ENCODE peak calls at places on chromosomes 5 and 9, in eight cellular contexts. One of them, this sample, is unnamed. For H3K4me1, the result is how much of the 10 kb centered on the place peaks cover.

GRCh38 chr5:170861855-170862766 is at the start of gene RANBP17:
- DNase-seq in astrocyte: peak
- DNase-seq in A549: peak
- DNase-seq in mucosa of descending colon: peak
- DNase-seq in cardiac muscle cell: peak
- DNase-seq in lower lobe of right lung: peak
- DNase-seq in neural progenitor cell: peak
- DNase-seq in psoas muscle: peak
- DNase-seq in this sample: peak

GRCh38 chr9:109852561-109852960 is 72.6 kb downstream of the PALM2AKAP2 start:
- DNase-seq in astrocyte: peak
- DNase-seq in A549: no peak
- DNase-seq in mucosa of descending colon: no peak
- DNase-seq in cardiac muscle cell: peak
- DNase-seq in lower lobe of right lung: no peak
- DNase-seq in neural progenitor cell: no peak
- DNase-seq in psoas muscle: no peak
- DNase-seq in this sample: no peak

GRCh38 chr5:13245982-13246601 is 698.4 kb downstream of the DNAH5 start:
- DNase-seq in astrocyte: no peak
- DNase-seq in A549: no peak
- DNase-seq in mucosa of descending colon: no peak
- DNase-seq in cardiac muscle cell: no peak
- DNase-seq in lower lobe of right lung: no peak
- DNase-seq in neural progenitor cell: peak
- DNase-seq in psoas muscle: no peak
- DNase-seq in this sample: no peak

GRCh38 chr5:136808756-136809155 is 443.4 kb upstream of the TRPC7 start:
- DNase-seq in astrocyte: no peak
- DNase-seq in A549: no peak
- DNase-seq in mucosa of descending colon: no peak
- DNase-seq in cardiac muscle cell: no peak
- DNase-seq in lower lobe of right lung: no peak
- DNase-seq in neural progenitor cell: no peak
- DNase-seq in psoas muscle: no peak
- DNase-seq in this sample: no peak

GRCh38 chr5:77960305-77960704 is 184.2 kb upstream of the TBCA start:
- DNase-seq in astrocyte: no peak
- DNase-seq in A549: no peak
- DNase-seq in mucosa of descending colon: no peak
- DNase-seq in cardiac muscle cell: no peak
- DNase-seq in lower lobe of right lung: no peak
- DNase-seq in neural progenitor cell: no peak
- DNase-seq in psoas muscle: no peak
- DNase-seq in this sample: no peak

GRCh38 chr5:170087168-170087817 is 18.4 kb upstream of the FOXI1 start:
- DNase-seq in astrocyte: no peak
- DNase-seq in A549: no peak
- DNase-seq in mucosa of descending colon: no peak
- DNase-seq in cardiac muscle cell: no peak
- DNase-seq in lower lobe of right lung: no peak
- DNase-seq in neural progenitor cell: no peak
- DNase-seq in psoas muscle: no peak
- DNase-seq in this sample: no peak

GRCh38 chr9:93256878-93257807 is 73.2 kb downstream of the WNK2 start:
- DNase-seq in astrocyte: no peak
- DNase-seq in A549: no peak
- DNase-seq in mucosa of descending colon: no peak
- DNase-seq in cardiac muscle cell: no peak
- DNase-seq in lower lobe of right lung: peak
- DNase-seq in neural progenitor cell: no peak
- DNase-seq in psoas muscle: peak
- DNase-seq in this sample: no peak

GRCh38 chr9:121770415-121771273 is 119.2 kb downstream of the DAB2IP start:
- DNase-seq in astrocyte: peak
- DNase-seq in A549: no peak
- DNase-seq in mucosa of descending colon: peak
- DNase-seq in cardiac muscle cell: peak
- DNase-seq in lower lobe of right lung: peak
- DNase-seq in neural progenitor cell: no peak
- DNase-seq in psoas muscle: peak
- DNase-seq in this sample: no peak

GRCh38 chr9:81489048-81489447 is 200.3 kb downstream of the TLE1 start:
- DNase-seq in astrocyte: no peak
- DNase-seq in A549: no peak
- DNase-seq in mucosa of descending colon: no peak
- DNase-seq in cardiac muscle cell: peak
- DNase-seq in lower lobe of right lung: no peak
- DNase-seq in neural progenitor cell: no peak
- DNase-seq in psoas muscle: no peak
- DNase-seq in this sample: no peak

GRCh38 chr9:36530224-36530623 is 42.5 kb upstream of the MELK start:
- DNase-seq in astrocyte: no peak
- DNase-seq in A549: no peak
- DNase-seq in mucosa of descending colon: no peak
- DNase-seq in cardiac muscle cell: no peak
- DNase-seq in lower lobe of right lung: no peak
- DNase-seq in neural progenitor cell: no peak
- DNase-seq in psoas muscle: no peak
- DNase-seq in this sample: no peak

GRCh38 chr9:125829743-125830142 is 82.6 kb downstream of the PBX3 start:
- DNase-seq in astrocyte: no peak
- DNase-seq in A549: no peak
- DNase-seq in mucosa of descending colon: no peak
- DNase-seq in cardiac muscle cell: peak
- DNase-seq in lower lobe of right lung: no peak
- DNase-seq in neural progenitor cell: no peak
- DNase-seq in psoas muscle: no peak
- DNase-seq in this sample: no peak

GRCh38 chr9:88477300-88477751 is 57.7 kb upstream of the NXNL2 start:
- DNase-seq in astrocyte: peak
- DNase-seq in A549: no peak
- DNase-seq in mucosa of descending colon: no peak
- DNase-seq in cardiac muscle cell: peak
- DNase-seq in lower lobe of right lung: no peak
- DNase-seq in neural progenitor cell: no peak
- DNase-seq in psoas muscle: no peak
- DNase-seq in this sample: peak

GRCh38 chr5:33272288-33272687 is 168.5 kb upstream of the TARS1 start:
- DNase-seq in astrocyte: peak
- DNase-seq in A549: peak
- DNase-seq in mucosa of descending colon: no peak
- DNase-seq in cardiac muscle cell: peak
- DNase-seq in lower lobe of right lung: no peak
- DNase-seq in neural progenitor cell: no peak
- DNase-seq in psoas muscle: no peak
- DNase-seq in this sample: peak

GRCh38 chr5:82719368-82719767 is 357.8 kb downstream of the TMEM167A start:
- DNase-seq in astrocyte: peak
- DNase-seq in A549: no peak
- DNase-seq in mucosa of descending colon: no peak
- DNase-seq in cardiac muscle cell: peak
- DNase-seq in lower lobe of right lung: no peak
- DNase-seq in neural progenitor cell: peak
- DNase-seq in psoas muscle: no peak
- DNase-seq in this sample: no peak

GRCh38 chr5:68450245-68450852 is 234.8 kb downstream of the PIK3R1 start:
- DNase-seq in astrocyte: peak
- DNase-seq in A549: no peak
- DNase-seq in mucosa of descending colon: no peak
- DNase-seq in cardiac muscle cell: peak
- DNase-seq in lower lobe of right lung: no peak
- DNase-seq in neural progenitor cell: no peak
- DNase-seq in psoas muscle: no peak
- DNase-seq in this sample: peak

GRCh38 chr5:147805030-147805454 is 22.5 kb upstream of the JAKMIP2 start:
- DNase-seq in astrocyte: no peak
- DNase-seq in A549: no peak
- DNase-seq in mucosa of descending colon: peak
- DNase-seq in cardiac muscle cell: peak
- DNase-seq in lower lobe of right lung: peak
- DNase-seq in neural progenitor cell: no peak
- DNase-seq in psoas muscle: peak
- DNase-seq in this sample: no peak

GRCh38 chr9:88871669-88872068 is 119.6 kb upstream of the S1PR3 start:
- DNase-seq in astrocyte: no peak
- DNase-seq in A549: no peak
- DNase-seq in mucosa of descending colon: no peak
- DNase-seq in cardiac muscle cell: no peak
- DNase-seq in lower lobe of right lung: no peak
- DNase-seq in neural progenitor cell: no peak
- DNase-seq in psoas muscle: no peak
- DNase-seq in this sample: no peak

GRCh38 chr9:106717686-106718085 is 145.3 kb upstream of the ZNF462 start:
- DNase-seq in astrocyte: peak
- DNase-seq in A549: peak
- DNase-seq in mucosa of descending colon: no peak
- DNase-seq in cardiac muscle cell: peak
- DNase-seq in lower lobe of right lung: no peak
- DNase-seq in neural progenitor cell: no peak
- DNase-seq in psoas muscle: no peak
- DNase-seq in this sample: peak
- TF ChIP-seq CTCF in astrocyte: no peak
- TF ChIP-seq CTCF in A549: no peak
- TF ChIP-seq CTCF in mucosa of descending colon: no peak
- TF ChIP-seq CTCF in cardiac muscle cell: peak
- TF ChIP-seq CTCF in lower lobe of right lung: no peak
- TF ChIP-seq CTCF in neural progenitor cell: no peak
- TF ChIP-seq CTCF in psoas muscle: no peak
- TF ChIP-seq CTCF in this sample: peak

GRCh38 chr5:126801992-126802294 is 25.0 kb downstream of the LMNB1 start:
- DNase-seq in astrocyte: no peak
- DNase-seq in A549: peak
- DNase-seq in mucosa of descending colon: no peak
- DNase-seq in cardiac muscle cell: peak
- DNase-seq in lower lobe of right lung: no peak
- DNase-seq in neural progenitor cell: no peak
- DNase-seq in psoas muscle: no peak
- DNase-seq in this sample: peak
- H3K4me1 ChIP-seq in astrocyte: under half
- H3K4me1 ChIP-seq in A549: under half
- H3K4me1 ChIP-seq in mucosa of descending colon: under half
- H3K4me1 ChIP-seq in cardiac muscle cell: under half
- H3K4me1 ChIP-seq in lower lobe of right lung: under half
- H3K4me1 ChIP-seq in neural progenitor cell: under half
- H3K4me1 ChIP-seq in psoas muscle: under half
- H3K4me1 ChIP-seq in this sample: under half

GRCh38 chr5:167573274-167574127 is 717.9 kb upstream of the WWC1 start:
- DNase-seq in astrocyte: peak
- DNase-seq in A549: no peak
- DNase-seq in mucosa of descending colon: no peak
- DNase-seq in cardiac muscle cell: peak
- DNase-seq in lower lobe of right lung: no peak
- DNase-seq in neural progenitor cell: peak
- DNase-seq in psoas muscle: no peak
- DNase-seq in this sample: peak

GRCh38 chr5:167577616-167578015 is 713.8 kb upstream of the WWC1 start:
- DNase-seq in astrocyte: peak
- DNase-seq in A549: no peak
- DNase-seq in mucosa of descending colon: no peak
- DNase-seq in cardiac muscle cell: no peak
- DNase-seq in lower lobe of right lung: no peak
- DNase-seq in neural progenitor cell: no peak
- DNase-seq in psoas muscle: no peak
- DNase-seq in this sample: no peak

GRCh38 chr5:167576928-167577327 is 714.5 kb upstream of the WWC1 start:
- DNase-seq in astrocyte: no peak
- DNase-seq in A549: no peak
- DNase-seq in mucosa of descending colon: no peak
- DNase-seq in cardiac muscle cell: no peak
- DNase-seq in lower lobe of right lung: no peak
- DNase-seq in neural progenitor cell: no peak
- DNase-seq in psoas muscle: no peak
- DNase-seq in this sample: no peak

GRCh38 chr5:167574381-167574780 is 717.1 kb upstream of the WWC1 start:
- DNase-seq in astrocyte: no peak
- DNase-seq in A549: no peak
- DNase-seq in mucosa of descending colon: no peak
- DNase-seq in cardiac muscle cell: no peak
- DNase-seq in lower lobe of right lung: no peak
- DNase-seq in neural progenitor cell: no peak
- DNase-seq in psoas muscle: no peak
- DNase-seq in this sample: no peak

DNA sequence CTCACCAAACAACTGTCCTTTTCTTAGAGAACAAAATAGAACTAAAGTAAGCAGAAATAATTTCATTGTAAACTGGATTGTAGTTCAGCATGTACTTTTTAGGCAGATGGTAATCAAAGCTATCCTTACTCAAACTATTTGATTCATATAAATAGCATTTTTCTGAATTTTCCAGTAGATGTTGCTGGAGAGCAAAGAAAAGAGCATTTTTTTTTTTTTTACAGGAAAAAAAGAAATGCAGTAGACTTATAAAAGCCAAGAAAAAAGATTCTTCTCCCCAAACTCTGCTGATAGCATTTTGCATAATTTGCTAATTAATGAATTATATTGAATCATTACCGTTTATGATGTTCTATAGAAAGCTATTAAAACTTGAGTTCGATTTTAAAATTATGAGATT is 715.3 kb upstream of the WWC1 start:
- DNase-seq in astrocyte: no peak
- DNase-seq in A549: no peak
- DNase-seq in mucosa of descending colon: no peak
- DNase-seq in cardiac muscle cell: no peak
- DNase-seq in lower lobe of right lung: no peak
- DNase-seq in neural progenitor cell: no peak
- DNase-seq in psoas muscle: no peak
- DNase-seq in this sample: no peak
- TF ChIP-seq CTCF in astrocyte: peak
- TF ChIP-seq CTCF in A549: peak
- TF ChIP-seq CTCF in mucosa of descending colon: no peak
- TF ChIP-seq CTCF in cardiac muscle cell: no peak
- TF ChIP-seq CTCF in lower lobe of right lung: no peak
- TF ChIP-seq CTCF in neural progenitor cell: no peak
- TF ChIP-seq CTCF in psoas muscle: no peak
- TF ChIP-seq CTCF in this sample: no peak

GRCh38 chr9:98231770-98232478 is 23.5 kb downstream of the TBC1D2 start:
- DNase-seq in astrocyte: peak
- DNase-seq in A549: peak
- DNase-seq in mucosa of descending colon: no peak
- DNase-seq in cardiac muscle cell: peak
- DNase-seq in lower lobe of right lung: no peak
- DNase-seq in neural progenitor cell: no peak
- DNase-seq in psoas muscle: no peak
- DNase-seq in this sample: peak

GRCh38 chr9:98229620-98230019 is 25.8 kb downstream of the TBC1D2 start:
- DNase-seq in astrocyte: no peak
- DNase-seq in A549: no peak
- DNase-seq in mucosa of descending colon: no peak
- DNase-seq in cardiac muscle cell: no peak
- DNase-seq in lower lobe of right lung: no peak
- DNase-seq in neural progenitor cell: no peak
- DNase-seq in psoas muscle: no peak
- DNase-seq in this sample: no peak

GRCh38 chr9:98230354-98230753 is 25.1 kb downstream of the TBC1D2 start:
- DNase-seq in astrocyte: no peak
- DNase-seq in A549: no peak
- DNase-seq in mucosa of descending colon: no peak
- DNase-seq in cardiac muscle cell: no peak
- DNase-seq in lower lobe of right lung: no peak
- DNase-seq in neural progenitor cell: no peak
- DNase-seq in psoas muscle: no peak
- DNase-seq in this sample: no peak

GRCh38 chr9:98229090-98229395 is 26.4 kb downstream of the TBC1D2 start:
- DNase-seq in astrocyte: no peak
- DNase-seq in A549: no peak
- DNase-seq in mucosa of descending colon: no peak
- DNase-seq in cardiac muscle cell: no peak
- DNase-seq in lower lobe of right lung: no peak
- DNase-seq in neural progenitor cell: no peak
- DNase-seq in psoas muscle: no peak
- DNase-seq in this sample: no peak

GRCh38 chr9:98230789-98231188 is 24.7 kb downstream of the TBC1D2 start:
- DNase-seq in astrocyte: no peak
- DNase-seq in A549: no peak
- DNase-seq in mucosa of descending colon: no peak
- DNase-seq in cardiac muscle cell: no peak
- DNase-seq in lower lobe of right lung: no peak
- DNase-seq in neural progenitor cell: no peak
- DNase-seq in psoas muscle: no peak
- DNase-seq in this sample: no peak
- H3K4me1 ChIP-seq in astrocyte: under half
- H3K4me1 ChIP-seq in A549: half or more
- H3K4me1 ChIP-seq in mucosa of descending colon: under half
- H3K4me1 ChIP-seq in cardiac muscle cell: under half
- H3K4me1 ChIP-seq in lower lobe of right lung: under half
- H3K4me1 ChIP-seq in neural progenitor cell: under half
- H3K4me1 ChIP-seq in psoas muscle: under half
- H3K4me1 ChIP-seq in this sample: under half

This sample was measured in mammary epithelial cell.